ENCODE peak calls at places on chromosomes 12 and 14, in five cellular contexts. P, T, C, K and R are unnamed samples.

GRCh38 chr14:72998252-72998903 is 28.5 kb downstream of the ZFYVE1 start:
- DNase-seq in P (no peak), T (no peak), K (no peak), C (no peak), R (no peak)

GRCh38 chr12:110001596-110001995 is 2.4 kb downstream of the ANKRD13A start:
- DNase-seq in P (no peak), T (peak), K (peak), C (no peak), R (no peak)

GRCh38 chr12:123164222-123164621 is 13.3 kb upstream of the PITPNM2 start:
- DNase-seq in T (no peak), K (no peak), C (no peak), P (no peak), R (no peak)

GRCh38 chr12:74286254-74286653 is 251.4 kb upstream of the ATXN7L3B start:
- DNase-seq in P (no peak), C (no peak), K (no peak), T (no peak), R (no peak)

GRCh38 chr12:93060666-93061413 is 131.7 kb upstream of the EEA1 start:
- DNase-seq in K (no peak), T (peak), C (no peak), P (no peak), R (no peak)

GRCh38 chr12:131091976-131092691 is 138.4 kb downstream of the ADGRD1 start:
- DNase-seq in K (no peak), P (peak), T (no peak), C (no peak), R (no peak)

GRCh38 chr14:105926415-105927093 is 400.2 kb downstream of the TMEM121 start:
- DNase-seq in C (no peak), K (no peak), P (no peak), T (no peak), R (no peak)

GRCh38 chr12:104215638-104216297 is at the start of gene TXNRD1:
- DNase-seq in P (peak), T (peak), C (peak), K (peak), R (peak)

GRCh38 chr14:25848601-25849000 is 749.2 kb downstream of the NOVA1 start:
- DNase-seq in T (no peak), K (no peak), P (no peak), C (no peak), R (no peak)

GRCh38 chr12:18443768-18444437 is 182.6 kb downstream of the PIK3C2G start:
- DNase-seq in P (no peak), C (no peak), T (no peak), K (no peak), R (no peak)

GRCh38 chr12:47079894-47080724 is at the start of gene AMIGO2:
- DNase-seq in P (peak), K (peak), T (peak), C (peak), R (peak)

GRCh38 chr14:21072781-21073339 is 2.8 kb downstream of the ARHGEF40 start:
- DNase-seq in T (no peak), P (no peak), K (no peak), C (no peak), R (no peak)

GRCh38 chr12:115182239-115182638 is 498.3 kb upstream of the TBX3 start:
- DNase-seq in C (no peak), P (no peak), T (no peak), K (no peak), R (no peak)

GRCh38 chr12:20646239-20646827 is 48.8 kb upstream of the SLCO1C1 start:
- DNase-seq in T (peak), P (no peak), K (no peak), C (no peak), R (no peak)

GRCh38 chr14:53767566-53767965 is 189.1 kb downstream of the BMP4 start:
- DNase-seq in T (no peak), P (no peak), K (no peak), C (no peak), R (no peak)

GRCh38 chr12:103085541-103085940 is 128.1 kb downstream of the ASCL1 start:
- DNase-seq in C (no peak), K (no peak), P (no peak), T (no peak), R (no peak)

GRCh38 chr12:4506870-4507269 is 31.8 kb upstream of the RAD51AP1 start:
- DNase-seq in K (no peak), P (no peak), C (no peak), T (peak), R (no peak)

GRCh38 chr12:12859690-12860089 is 31.7 kb upstream of the GPRC5A start:
- DNase-seq in T (no peak), P (no peak), K (no peak), C (no peak), R (no peak)

GRCh38 chr12:100450726-100451125 is 22.9 kb upstream of the NR1H4 start:
- DNase-seq in K (no peak), T (no peak), C (no peak), P (no peak), R (no peak)

GRCh38 chr14:101505216-101505970 is 55.9 kb upstream of the DIO3 start:
- DNase-seq in P (peak), C (no peak), T (no peak), K (no peak), R (no peak)

GRCh38 chr14:42110167-42110566 is 503.5 kb downstream of the LRFN5 start:
- DNase-seq in P (peak), C (no peak), T (peak), K (no peak), R (no peak)

GRCh38 chr12:31896514-31897039 is 62.6 kb upstream of the RESF1 start:
- DNase-seq in T (peak), C (no peak), K (no peak), P (no peak), R (no peak)

GRCh38 chr14:30125322-30125944 is 197.8 kb upstream of the PRKD1 start:
- DNase-seq in K (no peak), T (no peak), C (no peak), P (no peak), R (no peak)

GRCh38 chr12:57434517-57435223 is at the start of gene INHBC:
- DNase-seq in C (no peak), P (no peak), T (peak), K (no peak), R (no peak)

GRCh38 chr12:85632390-85632789 is 203.8 kb downstream of the RASSF9 start:
- DNase-seq in K (no peak), P (no peak), C (no peak), T (peak), R (no peak)

GRCh38 chr14:30625533-30625932 is 3.4 kb downstream of the SCFD1 start:
- DNase-seq in T (no peak), K (no peak), C (no peak), P (no peak), R (no peak)

GRCh38 chr12:12839886-12840285 is 26.7 kb downstream of the DDX47 start:
- DNase-seq in C (no peak), T (peak), K (no peak), P (no peak), R (no peak)

GRCh38 chr12:25056011-25056410 is 107.1 kb upstream of the BCAT1 start:
- DNase-seq in C (no peak), T (no peak), K (no peak), P (no peak), R (no peak)

GRCh38 chr12:92036771-92037453 is 108.7 kb downstream of the BTG1 start:
- DNase-seq in K (no peak), P (no peak), T (peak), C (no peak), R (no peak)

GRCh38 chr12:2653461-2653965 is 141.3 kb upstream of the FKBP4 start:
- DNase-seq in T (no peak), K (no peak), C (no peak), P (no peak), R (no peak)

GRCh38 chr12:52530905-52531304 is 10.7 kb upstream of the KRT5 start:
- DNase-seq in K (no peak), T (no peak), P (no peak), C (no peak), R (no peak)

GRCh38 chr12:101670007-101670671 is 27.3 kb upstream of the CHPT1 start:
- DNase-seq in T (peak), K (peak), C (no peak), P (no peak), R (peak)

GRCh38 chr14:92686763-92687427 is 61.5 kb downstream of the LGMN start:
- DNase-seq in C (peak), K (peak), P (peak), T (peak), R (peak)

GRCh38 chr12:66493841-66494240 is 185.0 kb downstream of the GRIP1 start:
- DNase-seq in K (no peak), C (no peak), P (no peak), T (no peak), R (no peak)

GRCh38 chr12:74349925-74350324 is 187.7 kb upstream of the ATXN7L3B start:
- DNase-seq in K (no peak), T (no peak), P (no peak), C (no peak), R (no peak)

GRCh38 chr12:5197127-5197526 is 153.4 kb downstream of the KCNA5 start:
- DNase-seq in K (no peak), P (no peak), C (no peak), T (no peak), R (no peak)

GRCh38 chr14:96039633-96040311 is 610 bp downstream of the C14orf132 start:
- DNase-seq in T (peak), C (peak), P (peak), K (no peak), R (peak)

GRCh38 chr12:3496964-3497363 is 6.0 kb downstream of the PRMT8 start:
- DNase-seq in T (no peak), K (peak), C (no peak), P (peak), R (no peak)

GRCh38 chr14:55730602-55731001 is 150.6 kb downstream of the KTN1 start:
- DNase-seq in K (no peak), C (no peak), T (no peak), P (no peak), R (no peak)

GRCh38 chr12:50119387-50119786 is 7.4 kb downstream of the COX14 start:
- DNase-seq in C (no peak), K (no peak), P (no peak), T (no peak), R (no peak)

GRCh38 chr12:50120521-50120920 is 8.5 kb downstream of the COX14 start:
- DNase-seq in C (no peak), K (no peak), T (no peak), P (no peak), R (no peak)

GRCh38 chr12:50121636-50122035 is 9.6 kb downstream of the COX14 start:
- DNase-seq in C (no peak), K (no peak), T (no peak), P (no peak), R (no peak)

GRCh38 chr12:50117057-50117622 is 5.1 kb downstream of the COX14 start:
- DNase-seq in K (no peak), T (no peak), P (no peak), C (no peak), R (no peak)

DNA sequence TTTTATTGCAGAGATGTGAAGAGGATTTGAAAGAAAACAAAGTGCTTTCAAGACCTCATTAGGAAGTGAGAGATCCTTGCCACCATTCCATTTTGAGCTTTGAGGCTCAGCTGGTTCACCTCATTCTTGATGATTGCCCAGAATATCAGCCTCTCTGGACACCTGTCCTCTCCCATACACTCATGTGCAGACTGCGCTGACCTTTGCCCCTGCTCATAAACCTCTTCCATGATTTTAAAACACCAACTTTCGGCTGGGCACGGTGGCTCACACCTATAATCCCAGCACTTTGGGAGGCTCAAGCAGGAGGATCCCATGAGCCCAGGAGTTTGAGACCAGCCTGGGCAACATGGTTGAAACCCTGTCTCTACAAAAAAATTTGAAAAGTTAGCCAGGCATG is 8.9 kb downstream of the COX14 start:
- DNase-seq in C (no peak), P (no peak), T (no peak), K (no peak), R (no peak)
- H3K4ac ChIP-seq in C (no peak), P (no peak), T (no peak), K (no peak), R (no peak)

GRCh38 chr14:77141592-77142288 is at the start of gene ZDHHC22:
- DNase-seq in P (peak), K (no peak), T (no peak), C (peak), R (no peak)
- H3K9ac ChIP-seq in P (peak), K (no peak), T (no peak), C (peak), R (peak)

GRCh38 chr14:47439953-47440352 is 235.5 kb downstream of the MDGA2 start:
- DNase-seq in C (no peak), T (no peak), P (peak), K (no peak), R (no peak)
- H2BK12ac ChIP-seq in C (peak), T (peak), P (no peak), K (no peak), R (no peak)

DNA sequence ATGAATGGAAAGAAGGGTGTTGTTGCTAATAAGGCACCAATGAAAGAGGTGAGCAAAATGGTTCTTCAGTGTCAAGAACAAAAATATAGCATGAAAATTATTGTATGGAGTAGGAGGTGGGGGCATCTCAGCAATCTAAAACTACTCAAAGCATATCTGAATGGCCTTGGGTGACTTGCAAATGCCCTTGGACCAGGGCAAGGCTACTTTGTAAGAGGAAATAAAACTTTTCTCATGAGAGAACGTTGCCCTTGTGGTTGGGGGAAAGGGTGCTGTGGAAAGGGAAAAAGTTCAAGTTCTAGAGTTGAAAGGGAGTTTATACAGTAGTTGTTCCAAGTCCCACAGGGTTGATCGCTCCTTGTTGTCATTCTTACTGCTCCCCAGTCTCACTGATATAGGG is 270.6 kb downstream of the DUSP6 start:
- DNase-seq in C (no peak), T (no peak), K (no peak), P (no peak), R (no peak)
- H3K4ac ChIP-seq in C (no peak), T (no peak), K (no peak), P (no peak), R (no peak)

DNA sequence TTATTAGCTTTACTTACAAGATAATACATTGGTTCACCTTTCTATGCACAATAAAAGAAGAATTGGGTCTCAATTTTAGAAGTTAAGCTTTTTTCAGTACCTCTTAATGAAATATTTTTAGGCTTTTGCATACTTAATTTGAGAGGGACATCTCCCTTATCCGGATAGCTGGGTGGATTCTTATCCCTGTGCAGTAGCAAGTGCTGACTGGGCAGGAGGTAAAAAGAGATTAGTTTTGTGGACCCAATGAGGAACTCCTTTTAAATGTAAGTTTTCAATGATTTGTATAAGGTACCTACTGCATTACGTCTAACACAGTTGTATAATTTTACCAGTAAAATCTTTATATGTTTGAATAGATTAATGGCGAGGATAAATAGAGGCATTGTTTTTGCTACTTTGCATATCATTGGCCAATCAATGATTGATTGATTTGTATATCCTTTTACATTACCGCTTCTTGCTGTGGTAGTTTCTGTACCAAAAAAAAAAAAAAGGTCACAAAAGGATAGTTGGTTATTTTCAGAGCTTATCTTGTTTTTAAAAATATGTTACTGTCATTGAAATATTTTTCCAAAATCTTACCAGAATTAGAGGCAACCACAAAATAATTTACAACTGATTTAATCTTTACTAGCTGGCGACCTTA is 2.2 kb downstream of the CPSF6 start:
- DNase-seq in P (no peak), C (no peak), K (no peak), T (no peak), R (no peak)
- H3K9ac ChIP-seq in P (peak), C (no peak), K (no peak), T (peak), R (no peak)

GRCh38 chr14:43956741-43957140 is 550.3 kb downstream of the FSCB start:
- DNase-seq in T (no peak), C (no peak), P (no peak), K (no peak), R (no peak)
- H2BK12ac ChIP-seq in T (no peak), C (no peak), P (no peak), K (no peak), R (no peak)

DNA sequence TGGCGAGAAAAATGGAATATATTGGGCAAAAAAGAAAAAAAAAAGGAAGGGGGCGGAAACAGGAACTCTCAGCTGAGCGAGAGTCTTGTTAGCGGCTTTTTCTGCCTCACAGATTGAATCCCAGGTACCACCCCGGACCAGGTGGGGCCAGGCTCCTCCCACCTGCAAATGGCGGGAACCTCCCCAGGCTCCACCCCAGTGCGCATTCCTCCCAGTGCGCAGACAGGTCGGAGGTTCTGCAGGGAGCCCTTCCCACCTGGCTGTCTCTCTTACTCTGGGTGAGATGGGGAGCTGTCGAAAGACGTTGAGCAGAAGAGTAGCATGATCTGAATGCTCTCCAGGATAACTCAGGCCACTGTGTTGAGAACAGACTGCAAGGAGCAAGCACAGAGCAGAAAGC is 57.0 kb upstream of the ETV6 start:
- DNase-seq in C (no peak), K (no peak), P (peak), T (no peak), R (no peak)
- H3K4ac ChIP-seq in C (no peak), K (no peak), P (no peak), T (no peak), R (no peak)

GRCh38 chr12:118010903-118011302 is 5.6 kb upstream of the RFC5 start:
- DNase-seq in C (no peak), P (no peak), T (no peak), K (no peak), R (no peak)
- H3K9ac ChIP-seq in C (no peak), P (no peak), T (no peak), K (no peak), R (no peak)